ENCODE peak calls at places on chromosome 4, in six cellular contexts. One of them, this sample, is unnamed.

GRCh38 chr4:182825003-182825402 is 92.2 kb downstream of the DCTD start:
- DNase-seq in NCI-H460: no peak
- DNase-seq in GDM1: no peak
- DNase-seq in Karpas-422: no peak
- DNase-seq in H54: no peak
- DNase-seq in pons: no peak
- DNase-seq in this sample: no peak

GRCh38 chr4:86482851-86483490 is 111.1 kb upstream of the PTPN13 start:
- DNase-seq in NCI-H460: no peak
- DNase-seq in GDM1: no peak
- DNase-seq in Karpas-422: peak; percentile 66
- DNase-seq in H54: peak; percentile 2
- DNase-seq in pons: peak; percentile 44
- DNase-seq in this sample: peak; percentile 22

GRCh38 chr4:47698837-47699236 is 139.0 kb downstream of the CORIN start:
- DNase-seq in NCI-H460: no peak
- DNase-seq in GDM1: no peak
- DNase-seq in Karpas-422: no peak
- DNase-seq in H54: no peak
- DNase-seq in pons: no peak
- DNase-seq in this sample: no peak

GRCh38 chr4:8793571-8794160 is 78.0 kb downstream of the HMX1 start:
- DNase-seq in NCI-H460: no peak
- DNase-seq in GDM1: no peak
- DNase-seq in Karpas-422: no peak
- DNase-seq in H54: no peak
- DNase-seq in pons: no peak
- DNase-seq in this sample: no peak

GRCh38 chr4:155001229-155001628 is 207.2 kb upstream of the NPY2R start:
- DNase-seq in NCI-H460: no peak
- DNase-seq in GDM1: no peak
- DNase-seq in Karpas-422: no peak
- DNase-seq in H54: no peak
- DNase-seq in pons: no peak
- DNase-seq in this sample: no peak

GRCh38 chr4:52292245-52292644 is 241.1 kb downstream of the SPATA18 start:
- DNase-seq in NCI-H460: no peak
- DNase-seq in GDM1: no peak
- DNase-seq in Karpas-422: peak; percentile 53
- DNase-seq in H54: no peak
- DNase-seq in pons: no peak
- DNase-seq in this sample: no peak

GRCh38 chr4:158302076-158302866 is 92.0 kb downstream of the TMEM144 start:
- DNase-seq in NCI-H460: no peak
- DNase-seq in GDM1: no peak
- DNase-seq in Karpas-422: no peak
- DNase-seq in H54: no peak
- DNase-seq in pons: no peak
- DNase-seq in this sample: no peak

GRCh38 chr4:87425711-87426110 is 3.3 kb downstream of the NUDT9 start:
- DNase-seq in NCI-H460: no peak
- DNase-seq in GDM1: no peak
- DNase-seq in Karpas-422: no peak
- DNase-seq in H54: no peak
- DNase-seq in pons: no peak
- DNase-seq in this sample: no peak

GRCh38 chr4:27350161-27350560 is 489.5 kb downstream of the STIM2 start:
- DNase-seq in NCI-H460: no peak
- DNase-seq in GDM1: no peak
- DNase-seq in Karpas-422: no peak
- DNase-seq in H54: no peak
- DNase-seq in pons: no peak
- DNase-seq in this sample: no peak

GRCh38 chr4:148196168-148196567 is 246.0 kb downstream of the NR3C2 start:
- DNase-seq in NCI-H460: no peak
- DNase-seq in GDM1: no peak
- DNase-seq in Karpas-422: no peak
- DNase-seq in H54: no peak
- DNase-seq in pons: no peak
- DNase-seq in this sample: no peak

GRCh38 chr4:185713731-185714130 is 98.3 kb downstream of the SORBS2 start:
- DNase-seq in NCI-H460: no peak
- DNase-seq in GDM1: no peak
- DNase-seq in Karpas-422: no peak
- DNase-seq in H54: no peak
- DNase-seq in pons: no peak
- DNase-seq in this sample: no peak

GRCh38 chr4:86223472-86223871 is 136.4 kb downstream of the MAPK10 start:
- DNase-seq in NCI-H460: peak; percentile 39
- DNase-seq in GDM1: peak; percentile 17
- DNase-seq in Karpas-422: peak; percentile 83
- DNase-seq in H54: peak; percentile 3
- DNase-seq in pons: no peak
- DNase-seq in this sample: peak; percentile 85

GRCh38 chr4:109134268-109134667 is 168.2 kb downstream of the COL25A1 start:
- DNase-seq in NCI-H460: no peak
- DNase-seq in GDM1: no peak
- DNase-seq in Karpas-422: no peak
- DNase-seq in H54: no peak
- DNase-seq in pons: no peak
- DNase-seq in this sample: no peak

GRCh38 chr4:1508161-1509160 is 102.2 kb upstream of the NKX1-1 start:
- DNase-seq in NCI-H460: no peak
- DNase-seq in GDM1: no peak
- DNase-seq in Karpas-422: no peak
- DNase-seq in H54: no peak
- DNase-seq in pons: no peak
- DNase-seq in this sample: no peak

GRCh38 chr4:100311181-100311580 is 120.9 kb upstream of the DDIT4L start:
- DNase-seq in NCI-H460: peak; percentile 39
- DNase-seq in GDM1: no peak
- DNase-seq in Karpas-422: peak; percentile 45
- DNase-seq in H54: no peak
- DNase-seq in pons: no peak
- DNase-seq in this sample: peak; percentile 48

GRCh38 chr4:132504438-132504837 is 644.7 kb upstream of the PCDH10 start:
- DNase-seq in NCI-H460: no peak
- DNase-seq in GDM1: no peak
- DNase-seq in Karpas-422: no peak
- DNase-seq in H54: no peak
- DNase-seq in pons: no peak
- DNase-seq in this sample: no peak

GRCh38 chr4:185780472-185780871 is 31.5 kb downstream of the SORBS2 start:
- DNase-seq in NCI-H460: no peak
- DNase-seq in GDM1: no peak
- DNase-seq in Karpas-422: no peak
- DNase-seq in H54: no peak
- DNase-seq in pons: no peak
- DNase-seq in this sample: no peak

GRCh38 chr4:150395872-150396271 is 186.1 kb upstream of the MAB21L2 start:
- DNase-seq in NCI-H460: no peak
- DNase-seq in GDM1: no peak
- DNase-seq in Karpas-422: no peak
- DNase-seq in H54: no peak
- DNase-seq in pons: no peak
- DNase-seq in this sample: no peak

GRCh38 chr4:8932884-8933283 is 61.2 kb upstream of the HMX1 start:
- DNase-seq in NCI-H460: no peak
- DNase-seq in GDM1: no peak
- DNase-seq in Karpas-422: no peak
- DNase-seq in H54: no peak
- DNase-seq in pons: no peak
- DNase-seq in this sample: no peak

GRCh38 chr4:8050555-8051206 is 107.9 kb downstream of the ABLIM2 start:
- DNase-seq in NCI-H460: no peak
- DNase-seq in GDM1: no peak
- DNase-seq in Karpas-422: no peak
- DNase-seq in H54: no peak
- DNase-seq in pons: peak; percentile 59
- DNase-seq in this sample: peak; percentile 45

GRCh38 chr4:165631208-165631894 is 241.7 kb upstream of the TLL1 start:
- DNase-seq in NCI-H460: no peak
- DNase-seq in GDM1: no peak
- DNase-seq in Karpas-422: no peak
- DNase-seq in H54: no peak
- DNase-seq in pons: no peak
- DNase-seq in this sample: no peak

GRCh38 chr4:61447918-61448317 is 247.8 kb downstream of the ADGRL3 start:
- DNase-seq in NCI-H460: no peak
- DNase-seq in GDM1: no peak
- DNase-seq in Karpas-422: no peak
- DNase-seq in H54: no peak
- DNase-seq in pons: peak; percentile 23
- DNase-seq in this sample: no peak

GRCh38 chr4:102169345-102169744 is 175.9 kb downstream of the SLC39A8 start:
- DNase-seq in NCI-H460: no peak
- DNase-seq in GDM1: no peak
- DNase-seq in Karpas-422: no peak
- DNase-seq in H54: no peak
- DNase-seq in pons: no peak
- DNase-seq in this sample: no peak

GRCh38 chr4:93710847-93711430 is 117.6 kb upstream of the ATOH1 start:
- DNase-seq in NCI-H460: no peak
- DNase-seq in GDM1: no peak
- DNase-seq in Karpas-422: no peak
- DNase-seq in H54: no peak
- DNase-seq in pons: no peak
- DNase-seq in this sample: no peak

GRCh38 chr4:184953421-184953820 is 64.9 kb upstream of the HELT start:
- DNase-seq in NCI-H460: no peak
- DNase-seq in GDM1: no peak
- DNase-seq in Karpas-422: no peak
- DNase-seq in H54: no peak
- DNase-seq in pons: no peak
- DNase-seq in this sample: no peak

GRCh38 chr4:25441519-25442117 is 64.6 kb downstream of the ANAPC4 start:
- DNase-seq in NCI-H460: peak; percentile 38
- DNase-seq in GDM1: no peak
- DNase-seq in Karpas-422: peak; percentile 84
- DNase-seq in H54: peak; percentile 22
- DNase-seq in pons: peak; percentile 42
- DNase-seq in this sample: peak; percentile 50

GRCh38 chr4:87011340-87012034 is 76.7 kb downstream of the AFF1 start:
- DNase-seq in NCI-H460: peak; percentile 14
- DNase-seq in GDM1: no peak
- DNase-seq in Karpas-422: no peak
- DNase-seq in H54: peak; percentile 33
- DNase-seq in pons: no peak
- DNase-seq in this sample: no peak

GRCh38 chr4:7389719-7390118 is 45.0 kb downstream of the PSAPL1 start:
- DNase-seq in NCI-H460: no peak
- DNase-seq in GDM1: no peak
- DNase-seq in Karpas-422: no peak
- DNase-seq in H54: no peak
- DNase-seq in pons: no peak
- DNase-seq in this sample: no peak

This sample was measured in NAMALWA.